ENCODE peak calls at places on chromosomes 13 and 19, in five cellular contexts. One of them, this sample, is unnamed.

GRCh38 chr19:18013210-18013609 is 5.2 kb downstream of the ARRDC2 start:
- DNase-seq in heart right ventricle: no peak
- DNase-seq in foreskin fibroblast: no peak
- DNase-seq in psoas muscle: no peak
- DNase-seq in fibroblast of mammary gland: no peak
- DNase-seq in this sample: no peak

GRCh38 chr13:42047561-42048322 is 706 bp upstream of the DGKH start:
- DNase-seq in heart right ventricle: peak
- DNase-seq in foreskin fibroblast: peak
- DNase-seq in psoas muscle: peak
- DNase-seq in fibroblast of mammary gland: peak
- DNase-seq in this sample: peak

GRCh38 chr19:27746691-27747380 is 1466.1 kb downstream of the UQCRFS1 start:
- DNase-seq in heart right ventricle: peak
- DNase-seq in foreskin fibroblast: peak
- DNase-seq in psoas muscle: peak
- DNase-seq in fibroblast of mammary gland: peak
- DNase-seq in this sample: no peak

GRCh38 chr19:920051-920857 is 3.1 kb downstream of the KISS1R start:
- DNase-seq in heart right ventricle: no peak
- DNase-seq in foreskin fibroblast: no peak
- DNase-seq in psoas muscle: no peak
- DNase-seq in fibroblast of mammary gland: no peak
- DNase-seq in this sample: peak

GRCh38 chr19:13100031-13100588 is 2.5 kb downstream of the LYL1 start:
- DNase-seq in heart right ventricle: no peak
- DNase-seq in foreskin fibroblast: no peak
- DNase-seq in psoas muscle: no peak
- DNase-seq in fibroblast of mammary gland: peak
- DNase-seq in this sample: peak

GRCh38 chr13:99981115-99982020 is at the start of gene ZIC2:
- DNase-seq in heart right ventricle: no peak
- DNase-seq in foreskin fibroblast: no peak
- DNase-seq in psoas muscle: no peak
- DNase-seq in fibroblast of mammary gland: peak
- DNase-seq in this sample: no peak

GRCh38 chr13:48532146-48532472 is 771 bp downstream of the RCBTB2 start:
- DNase-seq in heart right ventricle: no peak
- DNase-seq in foreskin fibroblast: peak
- DNase-seq in psoas muscle: no peak
- DNase-seq in fibroblast of mammary gland: peak
- DNase-seq in this sample: no peak

GRCh38 chr13:38883783-38884182 is 106.8 kb downstream of the STOML3 start:
- DNase-seq in heart right ventricle: no peak
- DNase-seq in foreskin fibroblast: no peak
- DNase-seq in psoas muscle: no peak
- DNase-seq in fibroblast of mammary gland: peak
- DNase-seq in this sample: no peak

GRCh38 chr19:48333467-48334384 is 8.4 kb downstream of the EMP3 start:
- DNase-seq in heart right ventricle: peak
- DNase-seq in foreskin fibroblast: peak
- DNase-seq in psoas muscle: peak
- DNase-seq in fibroblast of mammary gland: peak
- DNase-seq in this sample: peak

GRCh38 chr19:13839193-13839937 is 37.6 kb upstream of the NANOS3 start:
- DNase-seq in heart right ventricle: peak
- DNase-seq in foreskin fibroblast: peak
- DNase-seq in psoas muscle: peak
- DNase-seq in fibroblast of mammary gland: peak
- DNase-seq in this sample: peak

GRCh38 chr19:39672473-39672872 is 16.8 kb downstream of the LGALS16 start:
- DNase-seq in heart right ventricle: no peak
- DNase-seq in foreskin fibroblast: no peak
- DNase-seq in psoas muscle: no peak
- DNase-seq in fibroblast of mammary gland: no peak
- DNase-seq in this sample: no peak

GRCh38 chr19:56720281-56720680 is 48.7 kb upstream of the ZNF835 start:
- DNase-seq in heart right ventricle: peak
- DNase-seq in foreskin fibroblast: no peak
- DNase-seq in psoas muscle: no peak
- DNase-seq in fibroblast of mammary gland: no peak
- DNase-seq in this sample: no peak

GRCh38 chr13:44155422-44156293 is 218.0 kb upstream of the SERP2 start:
- DNase-seq in heart right ventricle: peak
- DNase-seq in foreskin fibroblast: peak
- DNase-seq in psoas muscle: peak
- DNase-seq in fibroblast of mammary gland: peak
- DNase-seq in this sample: no peak

GRCh38 chr13:67574320-67575233 is 344.4 kb upstream of the PCDH9 start:
- DNase-seq in heart right ventricle: no peak
- DNase-seq in foreskin fibroblast: peak
- DNase-seq in psoas muscle: no peak
- DNase-seq in fibroblast of mammary gland: peak
- DNase-seq in this sample: no peak

GRCh38 chr19:5319516-5319915 is 21.1 kb downstream of the PTPRS start:
- DNase-seq in heart right ventricle: no peak
- DNase-seq in foreskin fibroblast: no peak
- DNase-seq in psoas muscle: no peak
- DNase-seq in fibroblast of mammary gland: no peak
- DNase-seq in this sample: no peak

GRCh38 chr19:50449236-50449899 is 16.7 kb downstream of the MYBPC2 start:
- DNase-seq in heart right ventricle: no peak
- DNase-seq in foreskin fibroblast: no peak
- DNase-seq in psoas muscle: peak
- DNase-seq in fibroblast of mammary gland: peak
- DNase-seq in this sample: no peak

GRCh38 chr13:111534646-111535461 is 214.4 kb downstream of the TEX29 start:
- DNase-seq in heart right ventricle: no peak
- DNase-seq in foreskin fibroblast: no peak
- DNase-seq in psoas muscle: no peak
- DNase-seq in fibroblast of mammary gland: no peak
- DNase-seq in this sample: no peak

GRCh38 chr19:15297416-15298224 is 34.7 kb downstream of the BRD4 start:
- DNase-seq in heart right ventricle: no peak
- DNase-seq in foreskin fibroblast: no peak
- DNase-seq in psoas muscle: no peak
- DNase-seq in fibroblast of mammary gland: peak
- DNase-seq in this sample: no peak

GRCh38 chr19:7355151-7355845 is 6.6 kb downstream of the ARHGEF18 start:
- DNase-seq in heart right ventricle: no peak
- DNase-seq in foreskin fibroblast: peak
- DNase-seq in psoas muscle: no peak
- DNase-seq in fibroblast of mammary gland: peak
- DNase-seq in this sample: no peak

GRCh38 chr13:101303512-101303911 is 112.8 kb downstream of the NALCN start:
- DNase-seq in heart right ventricle: no peak
- DNase-seq in foreskin fibroblast: no peak
- DNase-seq in psoas muscle: no peak
- DNase-seq in fibroblast of mammary gland: peak
- DNase-seq in this sample: no peak

GRCh38 chr19:40751065-40751923 is at the start of gene SNRPA:
- DNase-seq in heart right ventricle: peak
- DNase-seq in foreskin fibroblast: peak
- DNase-seq in psoas muscle: peak
- DNase-seq in fibroblast of mammary gland: peak
- DNase-seq in this sample: peak

GRCh38 chr13:62357887-62358645 is 942.4 kb upstream of the PCDH20 start:
- DNase-seq in heart right ventricle: no peak
- DNase-seq in foreskin fibroblast: peak
- DNase-seq in psoas muscle: no peak
- DNase-seq in fibroblast of mammary gland: peak
- DNase-seq in this sample: no peak

GRCh38 chr13:91242652-91243051 is 104.8 kb upstream of the MIR17HG start:
- DNase-seq in heart right ventricle: no peak
- DNase-seq in foreskin fibroblast: no peak
- DNase-seq in psoas muscle: no peak
- DNase-seq in fibroblast of mammary gland: no peak
- DNase-seq in this sample: no peak

GRCh38 chr19:40588110-40588854 is 11.6 kb downstream of the SHKBP1 start:
- DNase-seq in heart right ventricle: no peak
- DNase-seq in foreskin fibroblast: no peak
- DNase-seq in psoas muscle: no peak
- DNase-seq in fibroblast of mammary gland: peak
- DNase-seq in this sample: no peak

GRCh38 chr13:50340566-50341287 is 325.5 kb downstream of the KCNRG start:
- DNase-seq in heart right ventricle: peak
- DNase-seq in foreskin fibroblast: no peak
- DNase-seq in psoas muscle: peak
- DNase-seq in fibroblast of mammary gland: no peak
- DNase-seq in this sample: no peak

GRCh38 chr13:111659842-111660241 is 339.4 kb downstream of the TEX29 start:
- DNase-seq in heart right ventricle: peak
- DNase-seq in foreskin fibroblast: no peak
- DNase-seq in psoas muscle: no peak
- DNase-seq in fibroblast of mammary gland: no peak
- DNase-seq in this sample: no peak

GRCh38 chr13:30052127-30052526 is 201.7 kb upstream of the UBL3 start:
- DNase-seq in heart right ventricle: no peak
- DNase-seq in foreskin fibroblast: no peak
- DNase-seq in psoas muscle: no peak
- DNase-seq in fibroblast of mammary gland: no peak
- DNase-seq in this sample: no peak

GRCh38 chr19:2652504-2653099 is 49.9 kb downstream of the GNG7 start:
- DNase-seq in heart right ventricle: no peak
- DNase-seq in foreskin fibroblast: no peak
- DNase-seq in psoas muscle: no peak
- DNase-seq in fibroblast of mammary gland: no peak
- DNase-seq in this sample: no peak

GRCh38 chr13:20570540-20570939 is 3.6 kb downstream of the IFT88 start:
- DNase-seq in heart right ventricle: no peak
- DNase-seq in foreskin fibroblast: peak
- DNase-seq in psoas muscle: no peak
- DNase-seq in fibroblast of mammary gland: peak
- DNase-seq in this sample: no peak

DNA sequence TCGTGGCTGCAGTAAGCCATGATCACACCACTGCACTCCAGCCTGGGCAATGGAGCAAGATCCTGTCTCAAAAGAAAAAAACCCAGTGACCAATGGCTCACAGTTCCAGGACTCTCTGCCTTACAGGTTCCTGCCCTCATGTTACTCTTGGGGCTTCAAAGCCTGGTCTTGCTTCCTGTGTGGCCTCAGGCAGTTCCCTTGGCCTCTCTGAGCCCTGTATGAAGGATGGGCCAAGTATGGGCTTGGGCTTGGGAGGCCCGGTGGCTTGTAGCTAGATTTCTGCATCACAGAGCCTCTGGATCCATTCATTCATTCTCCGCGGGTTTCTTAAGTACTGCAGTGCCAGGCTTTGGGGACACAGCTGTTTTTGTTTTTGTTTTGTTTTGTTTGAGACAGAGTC is 780 bp upstream of the TSPAN16 start:
- DNase-seq in heart right ventricle: no peak
- DNase-seq in foreskin fibroblast: no peak
- DNase-seq in psoas muscle: no peak
- DNase-seq in fibroblast of mammary gland: no peak
- DNase-seq in this sample: no peak
- H3K4me3 ChIP-seq in heart right ventricle: no peak
- H3K4me3 ChIP-seq in foreskin fibroblast: no peak
- H3K4me3 ChIP-seq in psoas muscle: no peak
- H3K4me3 ChIP-seq in fibroblast of mammary gland: no peak
- H3K4me3 ChIP-seq in this sample: no peak

DNA sequence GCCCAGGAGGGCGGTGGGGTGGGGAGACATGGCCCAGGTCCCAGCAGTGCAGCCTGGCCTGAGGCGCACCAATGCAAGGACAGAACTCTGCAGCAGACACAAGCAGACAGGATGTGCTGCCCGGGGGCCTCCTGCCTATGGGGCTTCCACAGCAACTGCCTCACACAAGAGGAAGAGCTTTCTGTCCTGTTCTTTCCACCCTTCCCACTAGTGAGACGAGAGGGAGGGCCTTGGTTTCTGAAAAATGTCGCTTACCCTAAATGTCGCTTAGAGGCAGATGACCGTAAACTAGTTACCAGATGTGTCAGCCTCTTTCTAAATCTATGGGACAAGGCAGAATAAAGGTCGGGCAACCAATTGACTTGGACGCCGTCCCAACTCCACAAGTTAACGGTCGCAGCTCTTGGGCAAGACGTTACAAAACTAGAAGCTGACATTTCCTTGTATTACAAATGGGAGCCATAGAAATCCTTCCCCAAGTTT is at the start of gene LAIR1:
- DNase-seq in heart right ventricle: peak
- DNase-seq in foreskin fibroblast: no peak
- DNase-seq in psoas muscle: peak
- DNase-seq in fibroblast of mammary gland: no peak
- DNase-seq in this sample: peak
- H3K4me3 ChIP-seq in heart right ventricle: peak
- H3K4me3 ChIP-seq in foreskin fibroblast: no peak
- H3K4me3 ChIP-seq in psoas muscle: peak
- H3K4me3 ChIP-seq in fibroblast of mammary gland: no peak
- H3K4me3 ChIP-seq in this sample: peak

DNA sequence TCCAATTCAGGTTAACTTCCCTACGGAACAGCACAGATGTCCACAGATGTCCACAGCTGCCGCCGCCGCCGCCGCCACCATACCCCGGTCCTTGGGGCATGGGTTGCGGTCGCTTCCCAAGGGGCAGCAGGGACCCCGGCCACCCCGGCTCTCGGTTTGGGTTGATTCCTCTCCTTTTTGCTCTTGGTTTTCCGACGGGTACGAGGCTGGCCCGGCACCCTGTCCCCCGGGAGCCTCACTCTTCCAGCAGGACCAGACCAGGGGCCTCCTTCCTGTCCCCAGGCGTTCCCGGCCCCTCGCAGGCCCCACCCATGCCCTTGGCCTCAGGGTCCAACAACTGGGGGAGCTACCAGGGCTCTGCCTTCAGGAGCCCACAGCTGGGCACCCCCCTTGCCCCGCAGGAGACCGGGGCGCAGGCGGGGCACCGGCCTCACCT is 28.0 kb downstream of the ZBTB7A start:
- DNase-seq in heart right ventricle: no peak
- DNase-seq in foreskin fibroblast: no peak
- DNase-seq in psoas muscle: no peak
- DNase-seq in fibroblast of mammary gland: no peak
- DNase-seq in this sample: no peak
- H3K4me3 ChIP-seq in heart right ventricle: no peak
- H3K4me3 ChIP-seq in foreskin fibroblast: no peak
- H3K4me3 ChIP-seq in psoas muscle: no peak
- H3K4me3 ChIP-seq in fibroblast of mammary gland: no peak
- H3K4me3 ChIP-seq in this sample: no peak

GRCh38 chr19:43675269-43675879 is 5.4 kb upstream of the PLAUR start:
- DNase-seq in heart right ventricle: no peak
- DNase-seq in foreskin fibroblast: no peak
- DNase-seq in psoas muscle: no peak
- DNase-seq in fibroblast of mammary gland: peak
- DNase-seq in this sample: no peak
- H3K4me3 ChIP-seq in heart right ventricle: no peak
- H3K4me3 ChIP-seq in foreskin fibroblast: no peak
- H3K4me3 ChIP-seq in psoas muscle: no peak
- H3K4me3 ChIP-seq in fibroblast of mammary gland: no peak
- H3K4me3 ChIP-seq in this sample: no peak

This sample was measured in CD4-positive, CD25-positive, alpha-beta regulatory T cell.